ENCODE peak calls at places on chromosomes 3 and 15, in eight cellular contexts. Z is PC-3, M is IMR-90, F is body of pancreas, O is heart left ventricle, K is neural progenitor cell, N is breast epithelium, P is tibial nerve. S is an unnamed sample.
A peak's percentile ranks its signal among the peaks of the same experiment; 100 is the strongest.

GRCh38 chr15:73969151-73969759 is 22.8 kb downstream of the STOML1 start:
- DNase-seq in Z (no peak), M (no peak), F (no peak), O (no peak), K (no peak), N (no peak), P (no peak), S (no peak)

GRCh38 chr15:71118881-71119632 is 3.8 kb downstream of the THSD4 start:
- DNase-seq in Z (no peak), M (no peak), F (no peak), O (no peak), K (no peak), N (no peak), P (no peak), S (no peak)

GRCh38 chr15:41788262-41788661 is 14.0 kb downstream of the MAPKBP1 start:
- DNase-seq in Z (no peak), M (no peak), F (no peak), O (no peak), K (no peak), N (no peak), P (no peak), S (no peak)

GRCh38 chr3:12931273-12931905 is 90.0 kb upstream of the RPL32 start:
- DNase-seq in Z (no peak), M (no peak), F (no peak), O (peak; percentile 79), K (no peak), N (no peak), P (no peak), S (no peak)

GRCh38 chr3:152557302-152557999 is 277.5 kb upstream of the P2RY1 start:
- DNase-seq in Z (no peak), M (no peak), F (no peak), O (no peak), K (no peak), N (no peak), P (no peak), S (no peak)

GRCh38 chr3:109806929-109807328 is 469.6 kb upstream of the DPPA4 start:
- DNase-seq in Z (peak; percentile 77), M (peak; percentile 56), F (peak; percentile 11), O (no peak), K (no peak), N (no peak), P (no peak), S (peak; percentile 20)

GRCh38 chr15:67574981-67575632 is 32.6 kb downstream of the MAP2K5 start:
- DNase-seq in Z (no peak), M (no peak), F (no peak), O (no peak), K (peak; percentile 52), N (no peak), P (no peak), S (no peak)

GRCh38 chr15:52483712-52484111 is 45.0 kb downstream of the MYO5A start:
- DNase-seq in Z (peak; percentile 62), M (peak; percentile 55), F (peak; percentile 24), O (no peak), K (no peak), N (no peak), P (no peak), S (no peak)

GRCh38 chr3:2303567-2303966 is 204.9 kb downstream of the CNTN4 start:
- DNase-seq in Z (peak; percentile 7), M (no peak), F (peak; percentile 3), O (no peak), K (peak; percentile 78), N (no peak), P (no peak), S (no peak)

GRCh38 chr3:153160451-153161137 is 1.4 kb upstream of the RAP2B start:
- DNase-seq in Z (peak; percentile 92), M (peak; percentile 89), F (peak; percentile 84), O (peak; percentile 69), K (peak; percentile 92), N (peak; percentile 87), P (peak; percentile 53), S (peak; percentile 54)

GRCh38 chr15:40323239-40323952 is at the start of gene INAFM2:
- DNase-seq in Z (peak; percentile 93), M (peak; percentile 92), F (peak; percentile 94), O (peak; percentile 93), K (peak; percentile 97), N (peak; percentile 72), P (peak; percentile 62), S (peak; percentile 77)

GRCh38 chr3:13146643-13147143 is 73.5 kb upstream of the IQSEC1 start:
- DNase-seq in Z (no peak), M (no peak), F (no peak), O (no peak), K (no peak), N (no peak), P (no peak), S (no peak)

GRCh38 chr15:81184188-81184587 is 12.5 kb upstream of the IL16 start:
- DNase-seq in Z (no peak), M (peak; percentile 41), F (peak; percentile 26), O (no peak), K (no peak), N (no peak), P (no peak), S (no peak)

GRCh38 chr3:12249519-12249918 is 39.4 kb upstream of the PPARG start:
- DNase-seq in Z (no peak), M (no peak), F (no peak), O (no peak), K (no peak), N (no peak), P (no peak), S (no peak)

GRCh38 chr3:42802876-42803799 is 1.2 kb downstream of the HIGD1A start:
- DNase-seq in Z (peak; percentile 40), M (peak; percentile 22), F (no peak), O (no peak), K (peak; percentile 55), N (no peak), P (no peak), S (no peak)

GRCh38 chr3:143832433-143832832 is 15.8 kb downstream of the SLC9A9 start:
- DNase-seq in Z (no peak), M (peak; percentile 30), F (no peak), O (no peak), K (no peak), N (no peak), P (no peak), S (no peak)

GRCh38 chr3:71562938-71563337 is 20.6 kb downstream of the FOXP1 start:
- DNase-seq in Z (no peak), M (no peak), F (no peak), O (no peak), K (no peak), N (no peak), P (no peak), S (no peak)

GRCh38 chr3:85592256-85592655 is 633.5 kb downstream of the CADM2 start:
- DNase-seq in Z (no peak), M (no peak), F (no peak), O (no peak), K (no peak), N (no peak), P (no peak), S (no peak)
- TF ChIP-seq CTCF in Z (no peak), M (no peak), F (no peak), O (no peak), K (no peak), N (no peak), P (no peak), S (no peak)

GRCh38 chr15:27677951-27678350 is 421.2 kb downstream of the OCA2 start:
- DNase-seq in Z (no peak), M (no peak), F (no peak), O (no peak), K (no peak), N (no peak), P (no peak), S (no peak)

GRCh38 chr15:27675571-27675970 is 423.5 kb downstream of the OCA2 start:
- DNase-seq in Z (no peak), M (no peak), F (no peak), O (no peak), K (no peak), N (no peak), P (no peak), S (no peak)

GRCh38 chr15:27679203-27679602 is 419.9 kb downstream of the OCA2 start:
- DNase-seq in Z (no peak), M (no peak), F (no peak), O (no peak), K (peak; percentile 36), N (no peak), P (no peak), S (no peak)

GRCh38 chr15:27674826-27675225 is 424.3 kb downstream of the OCA2 start:
- DNase-seq in Z (no peak), M (no peak), F (no peak), O (no peak), K (no peak), N (no peak), P (no peak), S (no peak)

DNA sequence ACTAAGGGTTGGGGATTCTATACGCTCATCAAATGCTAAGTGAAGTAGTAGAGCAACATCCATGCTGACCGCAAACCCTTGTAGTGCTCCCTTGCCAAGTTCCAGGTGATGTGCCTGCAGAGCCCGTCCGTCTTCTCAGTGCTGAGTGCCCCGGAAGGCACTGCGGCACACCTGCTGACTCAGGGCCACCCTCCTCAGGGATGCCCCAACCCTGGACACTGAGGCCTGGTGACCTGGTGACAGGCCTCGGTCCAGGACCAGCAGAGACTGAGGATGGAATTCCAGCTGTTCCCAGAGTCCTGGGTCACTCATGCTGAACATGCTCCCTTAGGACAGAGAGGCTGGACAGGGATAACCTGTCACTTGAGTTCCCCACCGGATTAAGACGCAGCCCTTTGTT is 422.5 kb downstream of the OCA2 start:
- DNase-seq in Z (no peak), M (no peak), F (no peak), O (no peak), K (peak; percentile 78), N (no peak), P (no peak), S (no peak)
- H3K9me3 ChIP-seq in Z (no peaks in the 10 kb centered on the region), M (peaks cover 41% of the 10 kb centered on the region), F (no peaks in the 10 kb centered on the region), O (no peaks in the 10 kb centered on the region), K (no peaks in the 10 kb centered on the region), N (no peaks in the 10 kb centered on the region), P (no peaks in the 10 kb centered on the region), S (no peaks in the 10 kb centered on the region)

DNA sequence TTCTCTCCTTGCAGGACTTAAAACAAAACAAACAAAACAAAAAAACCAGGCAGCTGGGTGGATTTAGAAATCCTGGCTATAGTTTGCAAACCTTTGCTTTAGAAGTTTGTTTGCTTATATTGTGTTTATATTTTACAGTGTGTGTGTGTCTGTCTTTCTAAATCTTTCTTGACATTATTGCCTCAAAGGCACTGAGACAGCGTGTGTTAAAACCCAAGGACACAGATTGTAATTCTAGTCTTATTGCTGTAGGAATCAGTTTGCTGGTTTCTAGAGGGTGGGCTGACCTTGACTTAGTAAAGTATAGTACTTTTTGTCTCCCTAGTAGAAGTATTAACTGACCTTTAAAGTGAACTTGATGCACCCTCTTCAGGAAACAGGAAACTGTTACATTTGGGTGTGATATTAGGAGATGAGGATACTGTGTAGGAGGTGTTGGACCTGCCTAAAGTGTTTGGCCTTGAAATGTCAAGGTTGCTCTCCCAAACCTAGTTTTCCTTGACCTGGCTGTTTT is 71.0 kb downstream of the TCF12 start:
- DNase-seq in Z (no peak), M (peak; percentile 17), F (no peak), O (no peak), K (no peak), N (no peak), P (no peak), S (no peak)
- TF ChIP-seq CTCF in Z (peak; percentile 11), M (no peak), F (no peak), O (no peak), K (no peak), N (no peak), P (no peak), S (no peak)

DNA sequence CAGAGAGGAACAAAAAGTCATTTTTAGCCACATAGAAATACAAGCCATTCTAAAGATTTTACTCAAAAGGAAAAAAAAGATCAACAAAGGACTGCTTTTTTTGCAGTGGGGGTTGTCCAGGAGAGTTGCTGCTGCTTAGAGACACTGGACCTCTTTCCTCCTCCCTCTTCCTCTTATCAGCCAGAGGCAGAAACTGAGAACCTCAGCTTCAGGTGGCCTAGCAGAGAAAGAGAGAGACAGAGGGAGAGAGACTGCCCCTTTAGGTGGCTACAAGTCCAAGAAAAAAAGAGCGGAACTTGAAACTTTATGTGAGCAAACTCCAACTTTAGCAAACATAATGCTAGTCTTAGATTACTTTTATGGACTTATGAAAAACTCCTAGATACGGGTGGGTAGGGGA is 54.2 kb downstream of the NPAP1 start:
- DNase-seq in Z (no peak), M (no peak), F (no peak), O (no peak), K (no peak), N (no peak), P (no peak), S (no peak)
- H3K9me3 ChIP-seq in Z (no peaks in the 10 kb centered on the region), M (peaks cover 27% of the 10 kb centered on the region), F (no peaks in the 10 kb centered on the region), O (peaks cover 7% of the 10 kb centered on the region), K (peaks cover 4% of the 10 kb centered on the region), N (no peaks in the 10 kb centered on the region), P (no peaks in the 10 kb centered on the region), S (no peaks in the 10 kb centered on the region)

S was measured in CD4-positive, alpha-beta T cell.